ENCODE peak calls at places on chromosomes 7 and 10, in four cellular contexts. Y is mesenchymal stem cell, N is body of pancreas, R is MM.1S. F is an unnamed sample.

GRCh38 chr7:77415822-77416620 is at the start of gene GSAP:
- DNase-seq in Y (peak), N (peak), R (peak), F (no peak)

GRCh38 chr7:20240080-20240926 is 23.1 kb upstream of the MACC1 start:
- DNase-seq in Y (no peak), N (no peak), R (no peak), F (no peak)

GRCh38 chr10:78566216-78567135 is 502.3 kb upstream of the ZMIZ1 start:
- DNase-seq in Y (peak), N (no peak), R (no peak), F (no peak)

GRCh38 chr7:122528879-122529481 is 169.9 kb downstream of the RNF133 start:
- DNase-seq in Y (peak), N (no peak), R (peak), F (no peak)

GRCh38 chr7:158023157-158023556 is 564.5 kb downstream of the PTPRN2 start:
- DNase-seq in Y (no peak), N (no peak), R (no peak), F (no peak)

GRCh38 chr10:71965623-71966022 is 1.4 kb downstream of the CHST3 start:
- DNase-seq in Y (no peak), N (no peak), R (no peak), F (no peak)

GRCh38 chr7:1567082-1567771 is 2.6 kb downstream of the PSMG3 start:
- DNase-seq in Y (peak), N (no peak), R (no peak), F (no peak)

GRCh38 chr10:13890617-13891541 is 304.1 kb downstream of the PRPF18 start:
- DNase-seq in Y (peak), N (no peak), R (no peak), F (peak)

GRCh38 chr7:96701258-96701657 is 8.4 kb downstream of the SEM1 start:
- DNase-seq in Y (no peak), N (no peak), R (no peak), F (no peak)

GRCh38 chr7:131921016-131921415 is 364.6 kb upstream of the PODXL start:
- DNase-seq in Y (no peak), N (no peak), R (no peak), F (no peak)

GRCh38 chr10:28375399-28376354 is 72.8 kb upstream of the MPP7 start:
- DNase-seq in Y (peak), N (peak), R (no peak), F (no peak)

GRCh38 chr10:51397695-51398094 is 301.7 kb downstream of the CSTF2T start:
- DNase-seq in Y (no peak), N (peak), R (no peak), F (no peak)

GRCh38 chr10:44956176-44956575 is 3.4 kb upstream of the RASSF4 start:
- DNase-seq in Y (no peak), N (peak), R (no peak), F (no peak)

GRCh38 chr10:123640016-123640535 is 26.1 kb upstream of the GPR26 start:
- DNase-seq in Y (no peak), N (no peak), R (no peak), F (no peak)

GRCh38 chr10:96995851-96996250 is 163.8 kb downstream of the LCOR start:
- DNase-seq in Y (peak), N (no peak), R (no peak), F (no peak)

GRCh38 chr10:84225424-84226173 is at the start of gene LRIT2:
- DNase-seq in Y (no peak), N (no peak), R (no peak), F (no peak)

GRCh38 chr10:91190388-91190870 is 30.0 kb upstream of the PCGF5 start:
- DNase-seq in Y (peak), N (no peak), R (no peak), F (no peak)

GRCh38 chr7:77698042-77698625 is 1.9 kb downstream of the RSBN1L start:
- DNase-seq in Y (no peak), N (no peak), R (no peak), F (no peak)

GRCh38 chr10:102384053-102384452 is 11.5 kb upstream of the NFKB2 start:
- DNase-seq in Y (peak), N (no peak), R (no peak), F (no peak)

GRCh38 chr7:40531946-40532345 is 397.1 kb downstream of the SUGCT start:
- DNase-seq in Y (no peak), N (no peak), R (no peak), F (no peak)

GRCh38 chr7:71132521-71133231 is 732 bp downstream of the GALNT17 start:
- DNase-seq in Y (no peak), N (peak), R (no peak), F (no peak)

GRCh38 chr10:46222364-46222935 is 64.3 kb upstream of the ANTXRL start:
- DNase-seq in Y (no peak), N (no peak), R (no peak), F (no peak)

GRCh38 chr7:36639826-36640225 is 84.5 kb downstream of the AOAH start:
- DNase-seq in Y (no peak), N (no peak), R (no peak), F (no peak)

GRCh38 chr10:95445837-95446347 is 115.3 kb downstream of the SORBS1 start:
- DNase-seq in Y (peak), N (peak), R (peak), F (no peak)
- H3K27ac ChIP-seq in Y (no peak), N (peak), R (no peak), F (peak)

GRCh38 chr10:112585052-112585451 is 138.0 kb downstream of the VTI1A start:
- DNase-seq in Y (peak), N (no peak), R (no peak), F (no peak)
- H3K27ac ChIP-seq in Y (no peak), N (no peak), R (no peak), F (no peak)

DNA sequence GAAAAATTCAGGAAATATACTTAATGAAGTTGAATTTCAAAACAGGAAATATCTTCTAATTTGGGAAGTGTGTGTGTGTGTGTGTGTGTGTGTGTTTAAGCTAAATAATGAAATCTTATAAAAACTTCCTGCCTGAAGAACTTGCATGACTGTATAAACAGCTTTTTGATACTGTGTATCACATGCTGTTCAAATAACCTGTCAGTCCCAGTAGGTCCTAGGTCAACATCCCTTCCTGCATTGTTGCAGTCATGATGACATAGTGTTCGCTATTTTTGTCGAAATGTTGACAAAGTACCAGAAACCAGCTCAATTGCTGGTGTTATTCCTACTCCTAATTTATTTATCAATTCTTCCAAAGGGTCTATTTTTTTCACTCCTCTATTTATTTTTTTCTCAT is 115.7 kb downstream of the PLXDC2 start:
- DNase-seq in Y (no peak), N (no peak), R (no peak), F (no peak)
- H3K27ac ChIP-seq in Y (peak), N (no peak), R (no peak), F (no peak)

GRCh38 chr10:119306514-119306951 is 99.2 kb downstream of the GRK5 start:
- DNase-seq in Y (peak), N (no peak), R (peak), F (no peak)

GRCh38 chr10:119303886-119304285 is 96.5 kb downstream of the GRK5 start:
- DNase-seq in Y (no peak), N (no peak), R (no peak), F (no peak)

GRCh38 chr10:119305860-119306513 is 98.6 kb downstream of the GRK5 start:
- DNase-seq in Y (peak), N (no peak), R (peak), F (no peak)

GRCh38 chr10:119302591-119303253 is 95.4 kb downstream of the GRK5 start:
- DNase-seq in Y (no peak), N (peak), R (no peak), F (no peak)

DNA sequence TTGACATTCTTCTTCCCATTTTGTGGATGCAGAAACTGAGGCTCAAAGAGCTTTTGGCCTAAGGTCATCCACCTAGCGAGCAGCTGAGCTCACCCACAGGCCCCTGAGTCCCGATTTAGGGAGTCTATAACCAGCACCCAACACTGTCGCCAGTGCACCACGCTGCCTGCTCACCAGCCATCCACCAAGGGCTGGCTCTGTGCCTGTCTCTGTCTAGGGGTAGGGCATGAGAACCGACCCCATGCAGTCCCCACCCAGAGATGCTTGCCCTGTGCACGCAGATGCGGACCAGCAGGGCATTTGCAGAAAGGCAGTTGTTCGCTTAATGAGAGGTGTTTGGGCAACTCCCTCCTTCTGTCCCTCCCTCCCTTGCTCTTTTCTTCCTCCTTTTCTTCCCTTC is 97.2 kb downstream of the GRK5 start:
- DNase-seq in Y (no peak), N (no peak), R (no peak), F (no peak)
- H3K27ac ChIP-seq in Y (no peak), N (no peak), R (peak), F (no peak)

GRCh38 chr7:105249216-105249615 is 139.5 kb downstream of the SRPK2 start:
- DNase-seq in Y (no peak), N (no peak), R (no peak), F (no peak)

GRCh38 chr7:105241198-105241597 is 147.5 kb downstream of the SRPK2 start:
- DNase-seq in Y (no peak), N (no peak), R (no peak), F (no peak)

GRCh38 chr7:105244594-105244993 is 144.1 kb downstream of the SRPK2 start:
- DNase-seq in Y (no peak), N (no peak), R (no peak), F (no peak)

GRCh38 chr7:105246195-105247078 is 142.3 kb downstream of the SRPK2 start:
- DNase-seq in Y (no peak), N (no peak), R (no peak), F (no peak)

GRCh38 chr7:105245398-105246099 is 143.2 kb downstream of the SRPK2 start:
- DNase-seq in Y (no peak), N (no peak), R (no peak), F (no peak)
- H3K27ac ChIP-seq in Y (peak), N (peak), R (no peak), F (no peak)

GRCh38 chr10:95425592-95426465 is 135.0 kb upstream of the PDLIM1 start:
- DNase-seq in Y (no peak), N (no peak), R (no peak), F (no peak)

GRCh38 chr10:95421782-95422181 is 131.0 kb upstream of the PDLIM1 start:
- DNase-seq in Y (no peak), N (no peak), R (no peak), F (no peak)

GRCh38 chr10:95426482-95426881 is 134.7 kb downstream of the SORBS1 start:
- DNase-seq in Y (no peak), N (no peak), R (no peak), F (no peak)

GRCh38 chr10:95422196-95422595 is 131.4 kb upstream of the PDLIM1 start:
- DNase-seq in Y (no peak), N (no peak), R (no peak), F (no peak)

GRCh38 chr10:95423327-95424005 is 132.7 kb upstream of the PDLIM1 start:
- DNase-seq in Y (no peak), N (no peak), R (no peak), F (no peak)
- H3K27ac ChIP-seq in Y (no peak), N (no peak), R (no peak), F (peak)